ENCODE peak calls at places on chromosomes 11 and 22, in eight cellular contexts. J is prostate gland, C is K562, M is HCT116, N is transverse colon, Z is spleen, I is suprapubic skin, Y is GM12891. L is an unnamed sample.

GRCh38 chr22:31247726-31248125 is 35.6 kb downstream of the LIMK2 start:
- DNase-seq in J (no peak), C (no peak), M (no peak), N (no peak), Z (no peak), I (no peak), Y (no peak), L (peak; percentile 23)

GRCh38 chr11:69361466-69361865 is 67.5 kb downstream of the MYEOV start:
- DNase-seq in J (no peak), C (no peak), M (no peak), N (peak; percentile 5), Z (no peak), I (no peak), Y (no peak), L (no peak)

GRCh38 chr11:75631086-75631694 is 37.6 kb downstream of the MAP6 start:
- DNase-seq in J (no peak), C (no peak), M (no peak), N (no peak), Z (no peak), I (no peak), Y (no peak), L (no peak)

GRCh38 chr11:27914080-27914479 is 193.9 kb downstream of the KIF18A start:
- DNase-seq in J (no peak), C (no peak), M (no peak), N (no peak), Z (no peak), I (no peak), Y (no peak), L (no peak)

GRCh38 chr22:30159561-30160353 is 79.5 kb downstream of the HORMAD2 start:
- DNase-seq in J (peak; percentile 48), C (no peak), M (no peak), N (no peak), Z (no peak), I (no peak), Y (no peak), L (no peak)

GRCh38 chr22:47106806-47107205 is 344.4 kb downstream of the TBC1D22A start:
- DNase-seq in J (no peak), C (no peak), M (no peak), N (no peak), Z (no peak), I (no peak), Y (no peak), L (no peak)

GRCh38 chr11:69880803-69881445 is 61.7 kb upstream of the FGF3 start:
- DNase-seq in J (no peak), C (no peak), M (no peak), N (no peak), Z (peak; percentile 53), I (peak; percentile 62), Y (no peak), L (no peak)

GRCh38 chr22:29139965-29140782 is 65.5 kb upstream of the EMID1 start:
- DNase-seq in J (peak; percentile 38), C (no peak), M (no peak), N (no peak), Z (no peak), I (peak; percentile 49), Y (no peak), L (no peak)

GRCh38 chr11:9148035-9148434 is 56.6 kb upstream of the SCUBE2 start:
- DNase-seq in J (no peak), C (no peak), M (no peak), N (no peak), Z (no peak), I (no peak), Y (no peak), L (no peak)

GRCh38 chr11:10293423-10294288 is at the start of gene SBF2:
- DNase-seq in J (peak; percentile 81), C (peak; percentile 88), M (no peak), N (peak; percentile 86), Z (peak; percentile 96), I (peak; percentile 90), Y (no peak), L (peak; percentile 65)

GRCh38 chr11:74720596-74721478 is 10.4 kb downstream of the CHRDL2 start:
- DNase-seq in J (no peak), C (no peak), M (no peak), N (peak; percentile 72), Z (peak; percentile 63), I (no peak), Y (no peak), L (no peak)

GRCh38 chr11:94954753-94955152 is 18.6 kb downstream of the CWC15 start:
- DNase-seq in J (no peak), C (no peak), M (no peak), N (no peak), Z (no peak), I (no peak), Y (no peak), L (no peak)

GRCh38 chr11:2269601-2270321 is 627 bp downstream of the ASCL2 start:
- DNase-seq in J (peak; percentile 75), C (peak; percentile 57), M (no peak), N (peak; percentile 66), Z (peak; percentile 90), I (peak; percentile 77), Y (no peak), L (peak; percentile 65)

GRCh38 chr11:95140397-95141030 is 50.9 kb downstream of the ENDOD1 start:
- DNase-seq in J (no peak), C (peak; percentile 23), M (no peak), N (no peak), Z (no peak), I (no peak), Y (no peak), L (no peak)

GRCh38 chr11:122723576-122723975 is 68.1 kb downstream of the UBASH3B start:
- DNase-seq in J (no peak), C (no peak), M (no peak), N (no peak), Z (no peak), I (no peak), Y (no peak), L (no peak)

GRCh38 chr11:122741613-122742012 is 86.1 kb downstream of the UBASH3B start:
- DNase-seq in J (no peak), C (no peak), M (no peak), N (peak; percentile 35), Z (no peak), I (no peak), Y (no peak), L (peak; percentile 32)

GRCh38 chr11:111408789-111409727 is 30.0 kb upstream of the POU2AF1 start:
- DNase-seq in J (no peak), C (no peak), M (no peak), N (no peak), Z (no peak), I (no peak), Y (no peak), L (peak; percentile 41)

DNA sequence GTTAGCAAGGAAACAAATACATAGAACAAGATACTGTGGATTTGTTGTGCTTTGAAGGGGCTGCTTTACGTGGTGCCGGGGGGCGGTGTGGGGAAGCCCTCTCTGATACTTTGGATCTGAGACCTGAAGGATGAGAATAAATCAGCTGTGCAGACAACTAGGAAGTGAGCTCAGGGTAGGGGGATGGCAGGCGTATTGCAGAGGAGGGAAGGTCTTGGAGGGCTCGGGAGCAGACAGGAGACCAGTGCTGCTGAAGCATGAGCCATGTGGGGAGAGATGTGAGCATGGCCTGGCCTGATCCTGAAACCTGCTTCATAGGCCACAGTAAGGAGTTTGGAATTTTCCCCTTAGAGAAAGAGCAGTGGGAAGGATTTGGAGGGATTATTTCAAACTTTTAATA is 33.3 kb downstream of the PPFIBP2 start:
- DNase-seq in J (no peak), C (no peak), M (no peak), N (no peak), Z (no peak), I (no peak), Y (no peak), L (no peak)
- TF ChIP-seq POLR2AphosphoS5 in J (no peak), C (no peak), M (no peak), N (no peak), Z (no peak), I (no peak), Y (no peak), L (no peak)

GRCh38 chr11:11973361-11973800 is 35.0 kb downstream of the DKK3 start:
- DNase-seq in J (peak; percentile 26), C (no peak), M (no peak), N (peak; percentile 33), Z (no peak), I (no peak), Y (no peak), L (no peak)
- TF ChIP-seq POLR2AphosphoS5 in J (peak; percentile 68), C (no peak), M (no peak), N (no peak), Z (no peak), I (no peak), Y (no peak), L (no peak)

DNA sequence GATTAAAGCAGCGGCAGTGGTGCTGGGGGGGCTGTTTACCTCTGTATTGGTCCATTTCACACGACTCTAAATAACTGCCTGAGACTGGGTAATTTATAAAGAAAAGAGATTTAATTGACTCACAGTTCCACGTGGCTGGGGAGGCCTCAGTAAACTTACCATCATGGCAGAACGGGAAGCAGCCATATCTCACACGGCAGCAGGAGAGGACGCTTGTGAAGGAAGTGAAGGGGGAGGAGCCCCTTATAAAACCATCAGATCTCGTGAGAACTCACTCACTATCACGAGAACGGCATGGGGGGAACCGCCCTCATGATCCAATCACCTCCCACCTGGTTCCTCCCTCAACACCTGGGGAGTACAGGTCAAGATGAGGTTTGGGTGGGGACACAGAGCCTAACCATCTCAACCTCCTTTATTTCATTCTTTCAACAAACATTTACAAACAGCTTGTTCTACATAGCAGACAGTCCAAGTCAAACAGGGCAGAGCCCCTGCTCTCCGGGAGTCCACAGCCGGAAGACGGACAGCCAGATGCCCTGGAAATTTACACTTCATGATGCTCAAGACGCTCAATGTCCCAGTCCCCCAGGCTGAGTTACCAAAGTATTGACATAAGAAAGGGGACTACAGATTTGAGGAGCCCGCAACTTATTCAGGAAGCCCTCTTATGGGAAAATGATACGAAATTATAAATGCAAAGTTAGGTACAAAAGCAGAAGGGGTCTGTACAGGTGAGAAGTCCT is 26.3 kb upstream of the HMGXB4 start:
- DNase-seq in J (no peak), C (no peak), M (peak; percentile 50), N (peak; percentile 17), Z (no peak), I (no peak), Y (no peak), L (no peak)
- TF ChIP-seq POLR2AphosphoS5 in J (no peak), C (peak; percentile 83), M (peak; percentile 79), N (no peak), Z (no peak), I (no peak), Y (no peak), L (peak; percentile 32)

GRCh38 chr11:65419773-65420481 is 2.7 kb upstream of the NEAT1 start:
- DNase-seq in J (peak; percentile 98), C (peak; percentile 57), M (peak; percentile 77), N (peak; percentile 94), Z (peak; percentile 94), I (peak; percentile 97), Y (no peak), L (no peak)
- TF ChIP-seq POLR2AphosphoS5 in J (peak; percentile 100), C (peak; percentile 72), M (peak; percentile 66), N (peak; percentile 94), Z (peak; percentile 74), I (peak; percentile 74), Y (no peak), L (peak; percentile 37)

L was measured in HL-60.